ENCODE peak calls at places on chromosomes 1 and 21, in eight cellular contexts. A is HTR-8/SVneo; X is brain microvascular endothelial cell; L is EH; D is amygdala; G is effector memory CD4-positive, alpha-beta T cell; R is RPMI7951; W is H9. F is an unnamed sample.

GRCh38 chr1:46757256-46757955 is 38.5 kb upstream of the EFCAB14 start:
- DNase-seq in L (no peak), X (no peak), G (no peak), R (no peak), A (no peak), W (peak; percentile 58), D (no peak), F (peak; percentile 42)

GRCh38 chr1:108598340-108598739 is 38.4 kb downstream of the EEIG2 start:
- DNase-seq in R (no peak), D (no peak), X (no peak), G (no peak), W (no peak), A (no peak), L (peak; percentile 19), F (no peak)

GRCh38 chr1:34828611-34829010 is 30.9 kb downstream of the SMIM12 start:
- DNase-seq in X (no peak), R (no peak), W (no peak), L (no peak), A (no peak), G (no peak), D (no peak), F (no peak)

GRCh38 chr1:230122361-230123279 is 55.6 kb downstream of the GALNT2 start:
- DNase-seq in L (peak; percentile 43), W (no peak), X (peak; percentile 46), G (no peak), R (peak; percentile 83), A (no peak), D (no peak), F (no peak)

GRCh38 chr21:35703704-35704103 is 356.6 kb downstream of the SETD4 start:
- DNase-seq in X (no peak), A (no peak), L (no peak), G (no peak), D (no peak), W (no peak), R (no peak), F (no peak)

GRCh38 chr1:154869351-154870116 is 547 bp downstream of the KCNN3 start:
- DNase-seq in A (no peak), X (peak; percentile 42), D (peak; percentile 19), G (no peak), L (peak; percentile 53), R (peak; percentile 72), W (no peak), F (peak; percentile 67)

GRCh38 chr1:206435450-206435849 is 34.8 kb upstream of the IKBKE start:
- DNase-seq in D (no peak), L (peak; percentile 31), W (no peak), X (no peak), A (no peak), G (no peak), R (peak; percentile 33), F (no peak)

GRCh38 chr1:18643154-18644012 is 12.7 kb downstream of the PAX7 start:
- DNase-seq in G (no peak), W (peak; percentile 76), X (no peak), L (peak; percentile 2), A (no peak), D (no peak), R (peak; percentile 4), F (peak; percentile 29)

GRCh38 chr1:151047925-151048644 is 534 bp downstream of the C1orf56 start:
- DNase-seq in D (no peak), L (peak; percentile 73), R (peak; percentile 65), G (no peak), A (no peak), W (peak; percentile 87), X (peak; percentile 70), F (peak; percentile 78)